ENCODE peak calls at places on chromosomes 12 and 14, in four cellular contexts. U is NCI-H82, M is transverse colon, W is trophoblast cell. Z is an unnamed sample.

GRCh38 chr12:132593938-132594358 is 16.4 kb downstream of the LRCOL1 start:
- DNase-seq in U (peak), M (peak), W (peak), Z (peak)

GRCh38 chr14:104462651-104463630 is 116.6 kb upstream of the C14orf180 start:
- DNase-seq in U (no peak), M (no peak), W (no peak), Z (no peak)

GRCh38 chr12:12898911-12899511 is 7.6 kb downstream of the GPRC5A start:
- DNase-seq in U (no peak), M (no peak), W (no peak), Z (no peak)

GRCh38 chr12:51183816-51184215 is 10.9 kb upstream of the TFCP2 start:
- DNase-seq in U (peak), M (peak), W (no peak), Z (no peak)

GRCh38 chr14:91202234-91202974 is 42.1 kb downstream of the GPR68 start:
- DNase-seq in U (peak), M (no peak), W (no peak), Z (no peak)

GRCh38 chr12:30853561-30854133 is 72.9 kb upstream of the TSPAN11 start:
- DNase-seq in U (no peak), M (no peak), W (no peak), Z (no peak)

GRCh38 chr12:75954076-75954475 is 77.5 kb downstream of the PHLDA1 start:
- DNase-seq in U (no peak), M (no peak), W (peak), Z (no peak)

GRCh38 chr14:36553650-36554260 is 28.7 kb downstream of the NKX2-8 start:
- DNase-seq in U (peak), M (no peak), W (no peak), Z (peak)

GRCh38 chr14:68497016-68497415 is 295.9 kb downstream of the ZFP36L1 start:
- DNase-seq in U (no peak), M (no peak), W (no peak), Z (no peak)

GRCh38 chr14:68172664-68173063 is 353.1 kb downstream of the RAD51B start:
- DNase-seq in U (peak), M (no peak), W (no peak), Z (no peak)

GRCh38 chr12:91404362-91404899 is 221.8 kb upstream of the DCN start:
- DNase-seq in U (no peak), M (no peak), W (no peak), Z (no peak)

GRCh38 chr12:123077298-123078113 is 73.4 kb downstream of the PITPNM2 start:
- DNase-seq in U (no peak), M (no peak), W (no peak), Z (no peak)

GRCh38 chr12:2384533-2385328 is 331.9 kb downstream of the CACNA1C start:
- DNase-seq in U (no peak), M (no peak), W (no peak), Z (no peak)

GRCh38 chr12:84502907-84503787 is 409.5 kb downstream of the SLC6A15 start:
- DNase-seq in U (peak), M (peak), W (peak), Z (peak)

GRCh38 chr12:57883700-57884099 is 37.2 kb upstream of the CTDSP2 start:
- DNase-seq in U (no peak), M (no peak), W (no peak), Z (no peak)